ENCODE peak calls at places on chromosomes 13 and 19, in ten cellular contexts. X is ELF-1; A is tibial artery; C is frontal cortex; R is ovary; T is GM23248; M is SK-N-SH; L is cardiac muscle cell; K is CD4-positive, CD25-positive, alpha-beta regulatory T cell; B is stimulated activated naive CD4-positive, alpha-beta T cell treated with Interleukin-2 at 50 U/mL for 16 hours. I is an unnamed sample.

GRCh38 chr19:54345938-54346386 is 7.0 kb upstream of the LILRA4 start:
- DNase-seq in L (no peak), X (no peak), M (no peak), C (no peak), R (no peak), K (no peak), A (peak), B (no peak), T (no peak), I (no peak)

GRCh38 chr13:30584332-30584731 is 33.4 kb upstream of the USPL1 start:
- DNase-seq in B (no peak), A (no peak), T (peak), C (no peak), L (no peak), K (no peak), R (no peak), M (no peak), X (no peak), I (no peak)

GRCh38 chr19:47032171-47032811 is 12.7 kb downstream of the NPAS1 start:
- DNase-seq in L (peak), B (peak), R (no peak), A (no peak), M (peak), C (peak), K (peak), T (peak), X (peak), I (peak)

GRCh38 chr13:66222127-66222526 is 1008.0 kb downstream of the PCDH9 start:
- DNase-seq in A (no peak), L (no peak), T (no peak), K (no peak), R (no peak), X (no peak), C (no peak), B (no peak), M (no peak), I (no peak)

GRCh38 chr13:113657851-113658741 is at the start of gene ATP4B:
- DNase-seq in R (no peak), X (no peak), L (no peak), K (no peak), T (no peak), C (no peak), M (peak), B (no peak), A (no peak), I (peak)

GRCh38 chr19:2648528-2648937 is 54.0 kb downstream of the GNG7 start:
- DNase-seq in K (peak), L (peak), X (peak), M (peak), R (peak), B (peak), C (peak), A (peak), T (peak), I (peak)

GRCh38 chr13:109191422-109191821 is 562.0 kb downstream of the MYO16 start:
- DNase-seq in X (no peak), A (no peak), T (peak), K (no peak), L (no peak), B (no peak), C (no peak), M (no peak), R (no peak), I (no peak)

GRCh38 chr13:79385694-79386093 is 20.4 kb downstream of the RBM26 start:
- DNase-seq in B (peak), L (no peak), A (no peak), C (no peak), T (peak), R (no peak), M (no peak), X (no peak), K (peak), I (no peak)

GRCh38 chr19:33677745-33678426 is 56.1 kb downstream of the CHST8 start:
- DNase-seq in R (no peak), C (no peak), T (no peak), M (no peak), L (peak), K (no peak), X (peak), A (peak), B (no peak), I (peak)

GRCh38 chr19:1944916-1945561 is 4.1 kb downstream of the CSNK1G2 start:
- DNase-seq in A (no peak), B (no peak), C (no peak), K (no peak), T (no peak), M (no peak), R (no peak), X (no peak), L (no peak), I (no peak)

GRCh38 chr19:33052352-33052972 is 12.2 kb downstream of the RHPN2 start:
- DNase-seq in K (no peak), A (no peak), X (no peak), T (peak), L (no peak), B (no peak), C (no peak), R (peak), M (no peak), I (no peak)

GRCh38 chr13:31441804-31442487 is 242.2 kb downstream of the B3GLCT start:
- DNase-seq in M (no peak), A (no peak), K (no peak), T (no peak), B (no peak), C (no peak), R (peak), X (no peak), L (no peak), I (no peak)

GRCh38 chr13:40063278-40063698 is 407.8 kb downstream of the COG6 start:
- DNase-seq in C (no peak), K (no peak), R (no peak), X (no peak), M (peak), T (no peak), B (no peak), L (no peak), A (no peak), I (no peak)

GRCh38 chr19:18946918-18947317 is 5.9 kb upstream of the HOMER3 start:
- DNase-seq in X (no peak), M (no peak), R (no peak), A (no peak), K (peak), B (no peak), T (no peak), C (no peak), L (no peak), I (no peak)

GRCh38 chr13:105334211-105334610 is 1201.3 kb downstream of the EFNB2 start:
- DNase-seq in K (no peak), B (no peak), C (no peak), X (no peak), R (no peak), M (no peak), L (no peak), T (no peak), A (no peak), I (no peak)

GRCh38 chr19:28705008-28705407 is 507.9 kb downstream of the UQCRFS1 start:
- DNase-seq in L (peak), B (no peak), A (no peak), C (no peak), X (peak), K (no peak), M (no peak), T (peak), R (no peak), I (no peak)

GRCh38 chr13:24074687-24075086 is 85.8 kb upstream of the SPATA13 start:
- DNase-seq in T (no peak), A (peak), R (no peak), M (no peak), K (no peak), C (no peak), B (no peak), L (no peak), X (no peak), I (no peak)

GRCh38 chr13:86922936-86923335 is 748.2 kb upstream of the SLITRK5 start:
- DNase-seq in M (no peak), T (peak), B (no peak), L (no peak), X (no peak), R (no peak), C (no peak), A (no peak), K (no peak), I (no peak)

GRCh38 chr19:37007587-37008220 is 70.5 kb upstream of the ZNF420 start:
- DNase-seq in K (peak), R (peak), X (peak), M (peak), A (no peak), T (peak), C (peak), L (no peak), B (peak), I (no peak)

GRCh38 chr13:50357586-50358118 is 342.4 kb downstream of the KCNRG start:
- DNase-seq in L (no peak), C (peak), R (peak), K (no peak), M (no peak), T (peak), X (peak), A (no peak), B (no peak), I (no peak)

GRCh38 chr19:43936219-43936618 is 1.1 kb upstream of the ZNF45 start:
- DNase-seq in A (no peak), R (no peak), B (no peak), X (no peak), L (no peak), T (no peak), C (no peak), K (no peak), M (no peak), I (no peak)